ENCODE peak calls at places on chromosome 12, in four cellular contexts. G is esophagus muscularis mucosa, S is HL-60, M is stomach. F is an unnamed sample.

GRCh38 chr12:62640910-62641448 is 174.4 kb downstream of the MON2 start:
- DNase-seq in G (peak), S (no peak), M (no peak), F (no peak)

GRCh38 chr12:109020750-109021380 is at the start of gene SVOP:
- DNase-seq in G (peak), S (peak), M (peak), F (peak)

GRCh38 chr12:132600048-132601032 is 10.0 kb downstream of the LRCOL1 start:
- DNase-seq in G (no peak), S (peak), M (peak), F (peak)

GRCh38 chr12:130770413-130771028 is 54.4 kb upstream of the RIMBP2 start:
- DNase-seq in G (no peak), S (no peak), M (no peak), F (no peak)

GRCh38 chr12:101287357-101287756 is 7.5 kb downstream of the UTP20 start:
- DNase-seq in G (no peak), S (no peak), M (no peak), F (no peak)

GRCh38 chr12:14259481-14260010 is 105.9 kb upstream of the ATF7IP start:
- DNase-seq in G (no peak), S (no peak), M (no peak), F (no peak)

GRCh38 chr12:78802593-78802992 is 62.0 kb upstream of the SYT1 start:
- DNase-seq in G (no peak), S (no peak), M (no peak), F (no peak)

GRCh38 chr12:128859311-128859710 is 6.0 kb downstream of the GLT1D1 start:
- DNase-seq in G (no peak), S (no peak), M (no peak), F (no peak)

GRCh38 chr12:68559984-68560822 is 50.5 kb upstream of the RAP1B start:
- DNase-seq in G (no peak), S (peak), M (no peak), F (no peak)

GRCh38 chr12:47364251-47364650 is 284.5 kb upstream of the AMIGO2 start:
- DNase-seq in G (no peak), S (no peak), M (no peak), F (no peak)

GRCh38 chr12:82209533-82209932 is 148.7 kb downstream of the CCDC59 start:
- DNase-seq in G (no peak), S (no peak), M (no peak), F (peak)

GRCh38 chr12:68271346-68271745 is 17.9 kb upstream of the IL22 start:
- DNase-seq in G (no peak), S (peak), M (no peak), F (no peak)

GRCh38 chr12:26809611-26810298 is 23.2 kb downstream of the ITPR2 start:
- DNase-seq in G (no peak), S (no peak), M (no peak), F (no peak)

GRCh38 chr12:17334784-17335183 is 728.8 kb upstream of the LMO3 start:
- DNase-seq in G (no peak), S (no peak), M (no peak), F (no peak)

GRCh38 chr12:47604474-47604873 is 101.4 kb downstream of the RPAP3 start:
- DNase-seq in G (no peak), S (no peak), M (no peak), F (no peak)

GRCh38 chr12:121166356-121166755 is 33.7 kb downstream of the P2RX7 start:
- DNase-seq in G (no peak), S (no peak), M (no peak), F (no peak)

GRCh38 chr12:21151184-21151583 is 20.2 kb downstream of the SLCO1B1 start:
- DNase-seq in G (no peak), S (no peak), M (no peak), F (no peak)

GRCh38 chr12:62256408-62257079 is 3.7 kb upstream of the USP15 start:
- DNase-seq in G (no peak), S (peak), M (no peak), F (no peak)

GRCh38 chr12:16349132-16349463 is 1.7 kb downstream of the MGST1 start:
- DNase-seq in G (peak), S (peak), M (peak), F (no peak)

GRCh38 chr12:26631846-26632245 is 201.1 kb downstream of the ITPR2 start:
- DNase-seq in G (no peak), S (no peak), M (no peak), F (no peak)

GRCh38 chr12:51156366-51156765 is 16.6 kb downstream of the TFCP2 start:
- DNase-seq in G (no peak), S (no peak), M (no peak), F (no peak)

GRCh38 chr12:27272375-27273028 is 28.4 kb downstream of the STK38L start:
- DNase-seq in G (no peak), S (no peak), M (no peak), F (no peak)

GRCh38 chr12:71303199-71303598 is 136.4 kb upstream of the LGR5 start:
- DNase-seq in G (no peak), S (no peak), M (no peak), F (no peak)

GRCh38 chr12:81417056-81417455 is 339.2 kb downstream of the ACSS3 start:
- DNase-seq in G (no peak), S (no peak), M (no peak), F (no peak)

GRCh38 chr12:79624378-79624777 is 66.4 kb downstream of the PAWR start:
- DNase-seq in G (no peak), S (no peak), M (no peak), F (no peak)

GRCh38 chr12:116266631-116267349 is 10.7 kb downstream of the MED13L start:
- DNase-seq in G (no peak), S (no peak), M (no peak), F (no peak)

GRCh38 chr12:116087962-116088361 is 189.5 kb downstream of the MED13L start:
- DNase-seq in G (no peak), S (no peak), M (no peak), F (no peak)

GRCh38 chr12:106914796-106915634 is 40.7 kb upstream of the TMEM263 start:
- DNase-seq in G (no peak), S (no peak), M (no peak), F (no peak)

GRCh38 chr12:119784673-119785072 is 92.4 kb downstream of the CIT start:
- DNase-seq in G (no peak), S (no peak), M (no peak), F (peak)

GRCh38 chr12:119783787-119784186 is 93.3 kb downstream of the CIT start:
- DNase-seq in G (no peak), S (no peak), M (no peak), F (no peak)

GRCh38 chr12:119781804-119782203 is 95.3 kb downstream of the CIT start:
- DNase-seq in G (no peak), S (no peak), M (no peak), F (no peak)

GRCh38 chr12:119775246-119775895 is 101.7 kb downstream of the CIT start:
- DNase-seq in G (no peak), S (no peak), M (no peak), F (no peak)

GRCh38 chr12:119780786-119781434 is 96.2 kb downstream of the CIT start:
- DNase-seq in G (no peak), S (no peak), M (peak), F (no peak)
- TF ChIP-seq CTCF in G (peak), S (no peak), M (no peak), F (peak)

GRCh38 chr12:1573960-1574862 is 20.2 kb downstream of the FBXL14 start:
- DNase-seq in G (no peak), S (no peak), M (no peak), F (no peak)

GRCh38 chr12:1575287-1575798 is 19.0 kb downstream of the FBXL14 start:
- DNase-seq in G (no peak), S (no peak), M (no peak), F (peak)

GRCh38 chr12:1575799-1576401 is 18.5 kb downstream of the FBXL14 start:
- DNase-seq in G (no peak), S (peak), M (no peak), F (no peak)

GRCh38 chr12:1574863-1575254 is 19.5 kb downstream of the FBXL14 start:
- DNase-seq in G (no peak), S (no peak), M (no peak), F (no peak)

GRCh38 chr12:1572731-1573130 is 21.6 kb downstream of the FBXL14 start:
- DNase-seq in G (no peak), S (no peak), M (no peak), F (no peak)
- TF ChIP-seq POLR2AphosphoS5 in G (no peak), S (no peak), M (no peak), F (no peak)

GRCh38 chr12:126107659-126108058 is 1042.4 kb downstream of the AACS start:
- DNase-seq in G (no peak), S (no peak), M (no peak), F (no peak)

GRCh38 chr12:126112849-126113248 is 1047.6 kb downstream of the AACS start:
- DNase-seq in G (no peak), S (no peak), M (no peak), F (no peak)

GRCh38 chr12:126112141-126112540 is 1046.9 kb downstream of the AACS start:
- DNase-seq in G (no peak), S (no peak), M (no peak), F (no peak)

DNA sequence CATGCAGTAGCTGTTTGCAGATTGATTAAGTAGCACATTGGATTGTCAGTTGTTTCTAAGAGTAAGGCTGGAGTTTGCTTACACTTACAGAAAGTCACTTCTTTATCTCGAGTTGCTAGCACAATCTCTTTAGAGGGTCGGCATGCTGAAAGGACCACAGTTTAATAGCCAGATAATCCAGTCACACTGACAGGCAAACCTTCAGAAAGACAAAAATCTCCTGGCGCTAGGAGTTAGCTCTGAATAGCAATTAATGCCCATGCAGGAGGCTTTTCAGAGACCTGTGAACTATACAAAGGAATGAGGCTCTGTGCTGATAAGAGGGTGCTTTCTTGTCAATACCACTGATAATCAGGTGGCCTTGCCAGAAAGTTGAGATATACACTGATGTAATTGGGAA is 1043.0 kb downstream of the AACS start:
- DNase-seq in G (no peak), S (no peak), M (no peak), F (no peak)
- H3K4me3 ChIP-seq in G (no peak), S (no peak), M (no peak), F (no peak)

DNA sequence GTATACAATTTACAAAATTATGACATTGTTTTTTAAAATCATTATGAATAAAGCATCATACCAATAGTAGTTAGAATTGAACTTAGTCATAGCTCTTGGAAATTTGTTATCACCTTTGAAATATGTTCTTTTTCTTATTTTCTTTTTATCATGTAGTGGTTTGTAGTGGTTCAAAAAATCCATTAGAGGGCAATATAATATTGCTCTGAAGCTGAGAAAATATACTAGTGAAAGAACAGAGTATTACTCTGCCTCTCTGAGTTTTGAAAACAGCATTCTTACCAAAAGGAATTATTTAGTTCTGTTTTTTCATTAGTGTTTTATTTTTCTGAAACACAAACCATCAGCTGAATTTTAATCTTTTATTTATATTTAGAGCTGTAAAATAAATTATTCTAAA is 76.2 kb downstream of the PDZRN4 start:
- DNase-seq in G (no peak), S (no peak), M (no peak), F (no peak)
- TF ChIP-seq CTCF in G (peak), S (no peak), M (no peak), F (peak)

DNA sequence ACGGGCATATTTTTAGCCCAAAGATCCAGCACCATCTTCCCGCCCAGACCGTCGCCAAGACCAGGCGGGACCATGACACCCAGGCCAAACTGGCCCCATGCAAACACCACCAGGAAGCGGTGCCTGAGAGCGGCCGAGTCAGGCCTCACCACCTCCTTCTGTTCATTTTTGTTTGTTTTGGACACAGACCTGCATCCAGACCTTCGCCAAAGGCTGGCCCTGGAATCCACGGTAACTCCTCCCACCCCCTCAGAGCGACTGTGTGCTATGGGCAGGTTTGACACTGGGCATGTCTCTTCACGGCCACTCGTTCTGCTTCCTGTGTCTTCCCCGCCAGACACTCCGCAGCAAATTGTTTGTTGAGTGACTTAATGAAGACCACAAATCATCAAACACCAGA is 47.2 kb downstream of the NCOR2 start:
- DNase-seq in G (no peak), S (no peak), M (peak), F (no peak)
- TF ChIP-seq POLR2AphosphoS5 in G (peak), S (no peak), M (no peak), F (no peak)

GRCh38 chr12:52789637-52790426 is 6.1 kb downstream of the KRT3 start:
- DNase-seq in G (no peak), S (peak), M (peak), F (no peak)
- H3K4me3 ChIP-seq in G (peak), S (no peak), M (no peak), F (no peak)

F was measured in upper lobe of left lung.